ENCODE peak calls at places on chromosomes 16 and 17, in four cellular contexts. M is A549, N is GM12878, B is HepG2. Q is an unnamed sample.

GRCh38 chr17:49523706-49524472 is 28.8 kb downstream of the NGFR start:
- DNase-seq in B (no peak), N (no peak), M (no peak), Q (no peak)

GRCh38 chr17:63984651-63985386 is 12.1 kb upstream of the SCN4A start:
- DNase-seq in N (no peak), B (peak), M (no peak), Q (peak)

GRCh38 chr17:66507103-66507923 is 204.9 kb downstream of the PRKCA start:
- DNase-seq in M (peak), N (no peak), B (peak), Q (peak)

GRCh38 chr16:4846503-4846900 is 586 bp downstream of the GLYR1 start:
- DNase-seq in N (no peak), M (no peak), B (peak), Q (peak)

GRCh38 chr16:85227924-85228462 is 115.7 kb upstream of the CIBAR2 start:
- DNase-seq in B (no peak), M (no peak), N (no peak), Q (peak)

GRCh38 chr17:63841350-63842172 is 924 bp downstream of the SMARCD2 start:
- DNase-seq in N (no peak), M (no peak), B (peak), Q (no peak)

GRCh38 chr16:152141-153128 is at the start of gene HBZ:
- DNase-seq in N (no peak), B (no peak), M (no peak), Q (peak)

GRCh38 chr17:69961488-69962145 is 113.4 kb upstream of the KCNJ16 start:
- DNase-seq in M (peak), N (no peak), B (no peak), Q (peak)

GRCh38 chr17:74943808-74944522 is 8.3 kb downstream of the OTOP3 start:
- DNase-seq in N (no peak), M (peak), B (no peak), Q (no peak)

GRCh38 chr17:63120406-63120805 is 154.4 kb downstream of the TANC2 start:
- DNase-seq in M (no peak), B (no peak), N (no peak), Q (no peak)

GRCh38 chr16:28000314-28000713 is 63.2 kb downstream of the GSG1L start:
- DNase-seq in M (no peak), N (no peak), B (no peak), Q (no peak)

GRCh38 chr16:23691483-23692189 is 12.9 kb downstream of the PLK1 start:
- DNase-seq in M (no peak), B (no peak), N (no peak), Q (no peak)

GRCh38 chr16:47342055-47342454 is 118.8 kb downstream of the ITFG1 start:
- DNase-seq in N (no peak), B (no peak), M (no peak), Q (no peak)

GRCh38 chr16:17160285-17160854 is 310.4 kb downstream of the XYLT1 start:
- DNase-seq in N (no peak), B (no peak), M (no peak), Q (peak)

GRCh38 chr16:1048442-1049112 is 24.0 kb upstream of the SSTR5 start:
- DNase-seq in N (no peak), M (peak), B (peak), Q (peak)

GRCh38 chr16:3058173-3059030 is 7.0 kb upstream of the IL32 start:
- DNase-seq in M (no peak), N (no peak), B (peak), Q (no peak)

GRCh38 chr17:13638855-13639458 is 37.2 kb upstream of the HS3ST3A1 start:
- DNase-seq in M (no peak), B (no peak), N (no peak), Q (no peak)

GRCh38 chr16:86382774-86383407 is 127.4 kb upstream of the FOXF1 start:
- DNase-seq in B (no peak), M (no peak), N (no peak), Q (no peak)

GRCh38 chr17:50312311-50312710 is 33.6 kb upstream of the XYLT2 start:
- DNase-seq in N (no peak), B (no peak), M (no peak), Q (no peak)

GRCh38 chr17:82737981-82738877 is 2.8 kb downstream of the FN3K start:
- DNase-seq in B (peak), N (no peak), M (no peak), Q (peak)

GRCh38 chr16:16083421-16084156 is 134.2 kb downstream of the ABCC1 start:
- DNase-seq in M (peak), B (peak), N (no peak), Q (peak)

GRCh38 chr16:21159281-21159951 is 942 bp downstream of the LDAF1 start:
- DNase-seq in M (no peak), N (no peak), B (no peak), Q (peak)

GRCh38 chr17:37743612-37743874 is 1.3 kb downstream of the HNF1B start:
- DNase-seq in B (peak), M (peak), N (no peak), Q (no peak)

GRCh38 chr16:72833491-72833890 is 214.4 kb downstream of the ZFHX3 start:
- DNase-seq in B (no peak), N (no peak), M (no peak), Q (no peak)

GRCh38 chr17:72714357-72714966 is 378.0 kb downstream of the SLC39A11 start:
- DNase-seq in M (no peak), N (no peak), B (no peak), Q (no peak)

GRCh38 chr17:57666946-57667345 is 78.2 kb downstream of the CCDC182 start:
- DNase-seq in M (no peak), B (no peak), N (no peak), Q (no peak)

GRCh38 chr16:4500283-4500682 is 24.1 kb downstream of the HMOX2 start:
- DNase-seq in N (no peak), B (peak), M (peak), Q (no peak)

GRCh38 chr17:15279011-15279477 is 13.9 kb upstream of the PMP22 start:
- DNase-seq in M (peak), N (no peak), B (no peak), Q (no peak)

GRCh38 chr16:72285324-72285723 is 113.4 kb upstream of the PMFBP1 start:
- DNase-seq in M (no peak), N (no peak), B (no peak), Q (no peak)

GRCh38 chr16:1771864-1772361 is 570 bp upstream of the NME3 start:
- DNase-seq in M (no peak), B (no peak), N (no peak), Q (no peak)

GRCh38 chr17:82965371-82965770 is 114.0 kb upstream of the METRNL start:
- DNase-seq in M (no peak), N (no peak), B (no peak), Q (no peak)

GRCh38 chr17:10048951-10049350 is 143.9 kb upstream of the RCVRN start:
- DNase-seq in M (no peak), N (no peak), B (peak), Q (no peak)

GRCh38 chr16:55499951-55500350 is 8.9 kb upstream of the LPCAT2 start:
- DNase-seq in B (no peak), N (no peak), M (no peak), Q (no peak)

GRCh38 chr16:62805221-62805857 is 769.1 kb upstream of the CDH8 start:
- DNase-seq in M (no peak), B (no peak), N (no peak), Q (no peak)

GRCh38 chr16:56632160-56632847 is at the start of gene MT1M:
- DNase-seq in B (no peak), N (no peak), M (no peak), Q (no peak)

GRCh38 chr16:17460890-17461289 is 9.9 kb downstream of the XYLT1 start:
- DNase-seq in N (no peak), M (no peak), B (no peak), Q (no peak)

GRCh38 chr16:87129771-87130170 is 187.4 kb downstream of the C16orf95 start:
- DNase-seq in B (no peak), M (no peak), N (no peak), Q (no peak)

GRCh38 chr17:9644910-9645751 is at the start of gene USP43:
- DNase-seq in N (no peak), M (peak), B (peak), Q (peak)

DNA sequence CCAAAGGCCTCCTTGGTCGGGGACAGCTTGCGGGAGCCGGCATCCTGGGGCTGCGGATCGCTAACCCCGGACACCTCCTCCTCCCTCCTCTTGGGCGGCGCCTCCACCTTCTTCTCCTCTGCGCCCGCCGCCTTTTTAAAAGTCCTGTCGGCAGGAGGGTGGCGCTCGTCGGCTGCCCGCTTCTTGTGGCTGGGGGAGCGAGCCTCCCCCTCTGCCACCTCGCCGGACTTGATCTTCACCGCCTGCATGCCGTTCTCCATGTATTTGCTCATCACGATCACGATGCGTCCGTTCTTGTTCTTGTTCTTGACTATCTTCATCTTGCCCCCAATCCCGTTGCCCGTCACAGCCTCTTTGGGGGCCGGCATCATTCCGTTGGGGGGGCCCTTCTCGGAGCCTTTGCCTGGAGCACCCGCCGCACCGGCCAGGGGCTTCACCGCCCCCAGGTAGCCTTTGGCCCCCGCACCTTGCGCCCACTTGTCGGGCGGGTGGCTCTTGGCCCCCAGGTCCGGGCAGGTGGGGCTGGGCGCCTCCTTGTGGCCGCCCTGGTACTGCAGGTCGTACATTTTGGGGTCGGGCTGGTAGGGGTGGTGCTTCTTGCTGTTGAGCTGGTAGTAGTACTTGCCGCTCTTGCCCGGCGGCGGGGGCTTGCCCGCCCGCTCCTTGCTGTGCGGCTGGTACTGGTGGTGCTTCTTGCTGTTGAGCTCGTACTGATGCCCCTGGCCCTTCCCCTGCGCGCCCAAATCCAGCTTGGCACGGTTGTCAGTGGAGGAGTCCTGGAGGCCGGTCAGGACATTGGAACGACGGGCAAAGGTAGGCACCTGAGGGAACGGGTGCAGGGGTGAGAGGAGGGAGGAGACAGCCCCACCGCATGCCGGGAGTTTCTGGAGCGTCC is 4.4 kb downstream of the CBX4 start:
- DNase-seq in M (no peak), N (no peak), B (no peak), Q (peak)
- TF ChIP-seq CHD4 in M (no peak), N (no peak), B (peak), Q (no peak)

DNA sequence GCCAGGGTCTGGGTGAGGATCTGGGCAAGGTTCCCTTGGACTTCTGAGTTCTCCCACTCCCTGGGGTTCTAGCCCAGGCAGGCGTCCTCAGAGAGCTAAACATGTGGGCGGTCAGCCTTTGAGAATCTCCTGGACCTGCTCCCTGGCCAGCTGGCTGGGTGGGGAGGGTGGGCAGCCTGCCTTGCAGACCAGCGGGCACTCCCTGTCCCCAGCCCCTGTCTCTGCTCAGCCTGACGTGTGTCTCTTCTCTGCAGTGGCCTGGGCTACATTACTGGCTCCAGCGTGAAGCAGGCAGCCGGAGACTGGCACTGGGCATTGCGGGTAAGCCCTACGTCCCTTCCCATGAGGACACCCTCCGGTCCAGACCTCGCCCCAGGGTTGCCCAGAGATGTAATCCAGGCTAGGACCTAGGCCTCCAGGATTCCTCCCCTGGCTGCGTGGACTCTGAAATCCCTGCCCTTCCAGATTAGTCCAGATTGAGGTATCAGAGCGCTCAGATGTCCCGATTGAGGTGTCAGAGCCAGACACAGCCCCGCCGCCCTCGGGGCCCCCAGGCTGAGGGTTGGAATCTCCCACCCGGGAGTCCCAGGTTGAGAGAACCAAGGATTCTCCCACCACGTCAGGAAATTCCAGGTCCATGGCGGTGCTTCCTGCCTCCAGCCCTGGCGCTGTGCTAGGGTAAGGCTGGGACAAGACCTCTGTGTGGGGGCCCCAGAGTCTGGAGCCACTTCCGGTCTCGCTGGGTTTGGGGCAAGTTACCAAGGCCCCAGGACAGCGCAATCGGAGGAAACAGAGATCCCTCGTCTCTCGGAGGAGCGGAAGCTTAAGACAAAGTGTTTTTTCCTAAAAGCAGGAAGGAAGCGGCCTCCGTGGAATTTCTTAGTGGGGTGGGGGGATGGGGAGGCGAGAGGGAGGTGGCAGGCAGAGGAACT is 24.1 kb downstream of the MYBBP1A start:
- DNase-seq in M (no peak), B (no peak), N (no peak), Q (no peak)
- TF ChIP-seq CHD2 in M (no peak), B (no peak), N (no peak), Q (no peak)

GRCh38 chr17:41571561-41572434 is at the start of gene KRT9:
- DNase-seq in M (no peak), N (no peak), B (no peak), Q (no peak)
- TF ChIP-seq CHD4 in M (no peak), N (no peak), B (no peak), Q (no peak)

DNA sequence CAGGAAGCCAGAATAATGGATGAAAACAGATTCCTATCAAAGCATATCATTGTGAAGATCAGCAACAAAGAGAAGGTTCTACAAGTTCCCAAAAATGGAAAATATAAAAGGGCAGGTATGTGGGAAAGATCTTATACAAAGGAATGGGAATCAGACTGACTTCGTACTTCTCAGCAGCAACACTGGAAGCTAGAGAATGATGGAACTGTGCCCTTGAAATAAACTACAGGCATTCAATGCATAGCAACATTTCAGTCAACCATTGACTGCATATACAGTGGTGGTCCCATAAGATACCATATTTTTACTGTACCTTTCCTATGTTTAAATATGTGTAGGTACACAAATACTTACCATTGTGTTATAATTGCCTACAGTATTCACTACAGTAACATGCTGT is 30.3 kb upstream of the RAI1 start:
- DNase-seq in B (no peak), M (no peak), N (no peak), Q (no peak)
- TF ChIP-seq CHD2 in B (no peak), M (no peak), N (no peak), Q (no peak)

GRCh38 chr16:77170805-77171204 is 20.2 kb upstream of the MON1B start:
- DNase-seq in M (no peak), B (no peak), N (no peak), Q (no peak)

GRCh38 chr16:77171750-77172635 is 19.0 kb upstream of the MON1B start:
- DNase-seq in N (no peak), B (peak), M (peak), Q (peak)

GRCh38 chr16:77172964-77173363 is 18.0 kb upstream of the MON1B start:
- DNase-seq in M (no peak), N (no peak), B (no peak), Q (no peak)

GRCh38 chr16:77169650-77170236 is 21.2 kb upstream of the MON1B start:
- DNase-seq in N (no peak), M (peak), B (peak), Q (peak)
- TF ChIP-seq CHD4 in N (no peak), M (no peak), B (no peak), Q (no peak)

GRCh38 chr17:68458260-68459029 is 1.1 kb upstream of the WIPI1 start:
- DNase-seq in B (no peak), M (no peak), N (no peak), Q (no peak)

GRCh38 chr17:68457539-68458259 is 403 bp upstream of the WIPI1 start:
- DNase-seq in N (peak), B (peak), M (peak), Q (peak)

GRCh38 chr17:68457168-68457538 is at the start of gene WIPI1:
- DNase-seq in M (no peak), B (peak), N (no peak), Q (no peak)

GRCh38 chr17:68455756-68456528 is 1.4 kb downstream of the WIPI1 start:
- DNase-seq in M (no peak), B (peak), N (no peak), Q (no peak)

GRCh38 chr17:68456529-68457167 is 648 bp downstream of the WIPI1 start:
- DNase-seq in N (no peak), M (peak), B (peak), Q (no peak)
- TF ChIP-seq CHD2 in N (no peak), M (no peak), B (no peak), Q (no peak)

DNA sequence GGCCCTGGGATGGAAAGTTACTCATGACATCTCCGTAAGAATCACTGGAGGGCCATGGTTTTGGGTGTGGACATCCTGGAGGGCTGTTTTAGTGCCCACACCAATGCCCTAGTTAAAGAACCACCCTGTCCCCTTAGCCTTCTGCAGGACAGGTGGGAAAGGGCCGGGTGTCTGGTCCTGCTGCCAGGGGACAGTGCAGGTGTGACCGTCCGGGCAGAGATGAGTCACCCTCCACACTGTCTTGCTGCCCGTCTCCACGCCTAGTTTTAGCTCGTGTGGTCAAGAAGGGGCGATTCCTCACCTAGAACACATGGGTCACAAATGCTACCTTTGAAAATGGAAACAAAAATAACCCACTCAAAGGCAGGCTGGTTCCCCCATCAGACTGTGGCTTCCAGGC is 17.0 kb downstream of the CEP295NL start:
- DNase-seq in N (no peak), B (no peak), M (no peak), Q (no peak)
- TF ChIP-seq CHD4 in N (no peak), B (no peak), M (no peak), Q (no peak)

DNA sequence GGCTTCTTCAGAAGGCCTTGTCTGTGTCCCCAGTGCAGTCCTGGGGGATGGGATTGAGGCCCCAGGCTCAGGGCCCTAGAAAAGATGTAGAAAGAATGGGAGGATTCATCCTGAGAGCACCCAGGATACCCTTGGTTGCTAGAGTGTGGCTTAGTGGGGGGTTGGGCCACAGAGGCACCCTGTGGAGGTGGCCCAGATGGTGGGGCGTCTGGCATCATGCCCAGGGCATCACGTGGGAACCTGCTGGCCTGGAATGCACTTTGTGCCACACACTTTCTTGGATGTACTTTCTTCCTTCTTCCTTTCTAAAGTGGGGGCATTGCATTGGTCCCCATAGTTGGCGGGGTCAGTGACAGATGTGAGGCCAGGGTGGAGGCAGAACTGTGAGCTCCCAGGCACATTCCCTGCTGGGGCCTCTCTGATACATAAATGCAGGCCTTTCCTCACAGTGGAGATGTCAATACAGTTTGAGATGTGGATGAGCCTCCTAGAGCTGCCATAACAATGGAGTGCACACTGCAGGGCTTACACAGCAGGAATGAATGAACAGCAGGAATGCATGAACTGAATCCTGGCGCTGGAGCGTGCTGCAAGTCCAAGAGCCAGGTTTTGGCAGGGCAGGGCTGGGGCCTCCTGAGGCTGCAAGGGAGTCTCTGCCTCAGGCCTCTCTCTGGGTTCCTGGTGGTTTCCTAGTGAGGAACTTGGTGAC is 43.2 kb downstream of the MGAT5B start:
- DNase-seq in B (no peak), M (no peak), N (no peak), Q (no peak)
- TF ChIP-seq CHD2 in B (no peak), M (no peak), N (no peak), Q (no peak)

GRCh38 chr17:75996665-75997590 is 3.7 kb upstream of the CDK3 start:
- DNase-seq in B (peak), N (peak), M (no peak), Q (no peak)
- TF ChIP-seq CHD4 in B (no peak), N (no peak), M (no peak), Q (no peak)

Q was measured in K562.